ENCODE peak calls at places on chromosome X, in nine cellular contexts. G is ovary; F is fibroblast of mammary gland; U is HepG2; T is breast epithelium; Z is AG04449; D is foreskin fibroblast; K is colonic mucosa; W is CD8-positive, alpha-beta T cell. Q is an unnamed sample.

GRCh38 chrX:96440941-96441340 is 243.7 kb upstream of the DIAPH2 start:
- DNase-seq in K (no peak), G (peak; percentile 37), U (no peak), F (peak; percentile 23), W (no peak), Z (no peak), D (no peak), T (no peak), Q (peak; percentile 65)

GRCh38 chrX:66698273-66699204 is 59.7 kb upstream of the EDA2R start:
- DNase-seq in Z (no peak), W (no peak), G (no peak), U (no peak), K (no peak), F (no peak), T (no peak), D (no peak), Q (no peak)

GRCh38 chrX:22686138-22686541 is 313.6 kb upstream of the DDX53 start:
- DNase-seq in F (peak; percentile 84), G (no peak), U (no peak), W (no peak), D (peak; percentile 67), K (no peak), T (no peak), Z (peak; percentile 37), Q (peak; percentile 95)

GRCh38 chrX:57900961-57901360 is 9.3 kb downstream of the ZXDA start:
- DNase-seq in G (no peak), D (no peak), T (no peak), W (no peak), Z (no peak), K (no peak), U (no peak), F (peak; percentile 21), Q (peak; percentile 59)

GRCh38 chrX:72347366-72347765 is 41.7 kb upstream of the CITED1 start:
- DNase-seq in W (no peak), Z (no peak), K (no peak), D (no peak), U (no peak), T (no peak), F (peak; percentile 46), G (no peak), Q (peak; percentile 21)

GRCh38 chrX:80751456-80751855 is 58.2 kb downstream of the BRWD3 start:
- DNase-seq in G (no peak), K (no peak), D (no peak), W (no peak), U (no peak), T (no peak), Z (peak; percentile 24), F (no peak), Q (no peak)

GRCh38 chrX:69021095-69021494 is 144.2 kb downstream of the PJA1 start:
- DNase-seq in Z (no peak), K (no peak), F (no peak), T (no peak), U (no peak), D (no peak), W (no peak), G (no peak), Q (no peak)

GRCh38 chrX:55135171-55135570 is 46.4 kb downstream of the PAGE2 start:
- DNase-seq in Z (no peak), U (peak; percentile 39), G (peak; percentile 15), D (no peak), F (peak; percentile 31), K (peak; percentile 50), T (peak; percentile 19), W (peak; percentile 24), Q (peak; percentile 49)

GRCh38 chrX:121405826-121406225 is 358.4 kb downstream of the GLUD2 start:
- DNase-seq in U (no peak), F (no peak), G (no peak), K (no peak), Z (no peak), D (no peak), T (no peak), W (no peak), Q (no peak)

GRCh38 chrX:120824021-120824420 is 51.6 kb downstream of the CT47B1 start:
- DNase-seq in G (no peak), Z (no peak), D (no peak), F (no peak), K (no peak), W (no peak), T (no peak), U (no peak), Q (peak; percentile 18)

GRCh38 chrX:11579856-11580595 is 85.7 kb downstream of the ARHGAP6 start:
- DNase-seq in G (no peak), Z (no peak), F (peak; percentile 32), W (no peak), K (no peak), T (no peak), D (no peak), U (no peak), Q (no peak)

GRCh38 chrX:69313622-69314290 is 148.5 kb upstream of the PJA1 start:
- DNase-seq in G (no peak), T (no peak), U (no peak), F (no peak), W (no peak), Z (no peak), D (no peak), K (peak; percentile 10), Q (no peak)

GRCh38 chrX:65679071-65679540 is 11.7 kb downstream of the MSN start:
- DNase-seq in T (no peak), K (no peak), Z (no peak), W (no peak), D (peak; percentile 45), G (no peak), F (peak; percentile 79), U (no peak), Q (no peak)

GRCh38 chrX:136453114-136453513 is 34.6 kb upstream of the BRS3 start:
- DNase-seq in K (no peak), Z (no peak), G (no peak), F (no peak), T (no peak), D (no peak), W (no peak), U (no peak), Q (no peak)
- TF ChIP-seq CTCF in K (no peak), Z (no peak), G (no peak), F (no peak), T (no peak), D (no peak), W (no peak), U (no peak), Q (no peak)

GRCh38 chrX:139831017-139831416 is 101.8 kb downstream of the ATP11C start:
- DNase-seq in D (no peak), G (no peak), F (no peak), T (no peak), W (no peak), Z (no peak), K (no peak), U (no peak), Q (no peak)
- H3K4me3 ChIP-seq in D (no peak overlapping the region), G (no peak overlapping the region), F (no peak overlapping the region), T (no peak overlapping the region), W (no peak overlapping the region), Z (no peak overlapping the region), K (no peak overlapping the region), U (no peak overlapping the region), Q (no peak overlapping the region)

GRCh38 chrX:19332983-19333382 is 10.7 kb upstream of the PDHA1 start:
- DNase-seq in F (peak; percentile 30), T (no peak), G (peak; percentile 22), Z (no peak), K (no peak), U (no peak), D (peak; percentile 23), W (no peak), Q (peak; percentile 39)

DNA sequence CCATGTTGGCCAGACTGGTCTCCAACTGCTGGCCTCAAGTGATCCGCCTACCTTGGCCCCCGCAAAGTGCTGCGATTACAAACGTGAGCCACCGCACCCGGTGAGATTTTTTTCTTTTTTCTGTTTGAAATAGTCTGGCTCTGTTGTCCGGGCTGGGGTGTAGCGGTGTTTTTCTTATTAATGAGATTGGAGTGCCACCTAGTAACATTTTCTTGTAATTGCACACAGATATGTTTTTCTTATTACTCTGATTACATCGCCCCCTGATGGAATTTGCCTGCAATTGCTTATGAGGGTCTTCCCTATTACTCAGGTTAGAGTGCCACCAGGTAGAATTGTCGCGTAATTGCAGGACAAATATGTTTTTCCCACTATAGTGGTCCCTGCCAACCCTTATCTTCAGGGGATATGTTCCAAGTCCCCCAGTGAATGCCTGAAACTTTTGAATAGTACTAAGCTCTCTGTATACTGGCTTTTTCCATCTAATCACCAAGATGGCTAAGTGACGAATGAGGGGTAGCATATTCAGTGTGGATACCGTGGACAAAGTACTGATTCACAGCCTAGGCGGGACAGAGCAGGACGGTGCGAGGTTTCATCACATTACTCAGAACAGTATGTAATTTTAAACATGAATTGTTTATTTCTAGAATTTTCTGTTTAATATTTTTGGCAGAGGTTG is 8.6 kb upstream of the PDHA1 start:
- DNase-seq in T (no peak), K (no peak), W (peak; percentile 21), G (no peak), Z (no peak), F (peak; percentile 50), U (peak; percentile 75), D (no peak), Q (peak; percentile 49)
- TF ChIP-seq CTCF in T (no peak), K (peak; percentile 42), W (no peak), G (no peak), Z (no peak), F (peak; percentile 39), U (peak; percentile 60), D (peak; percentile 9), Q (peak; percentile 27)

DNA sequence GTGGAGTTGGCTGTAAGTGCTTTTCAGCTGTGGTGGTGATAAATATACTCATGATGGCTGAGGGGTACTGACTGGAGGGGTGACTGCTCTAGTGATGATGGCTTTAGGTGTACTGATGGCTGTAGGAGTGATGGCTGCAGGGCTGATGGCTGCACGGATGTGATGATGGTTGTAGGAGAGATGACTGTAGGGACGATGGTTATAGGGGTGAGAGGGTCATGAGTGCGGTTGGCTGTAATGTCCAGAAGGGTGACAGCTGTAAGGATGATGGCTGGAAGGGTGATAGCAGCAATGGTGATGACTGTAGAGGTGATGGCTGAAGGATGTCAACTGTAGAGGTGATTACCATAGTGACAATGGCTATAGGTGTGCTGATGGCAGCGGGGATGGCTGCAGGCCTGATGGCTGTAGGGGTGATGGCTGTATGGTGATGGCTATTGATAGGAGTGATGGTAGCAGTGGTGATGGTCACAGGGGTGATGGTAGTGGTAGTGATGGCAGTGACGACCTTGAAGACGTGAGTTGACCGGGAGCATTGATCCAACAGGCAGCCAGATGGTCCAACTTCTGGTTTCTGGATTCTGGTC is 570 bp upstream of the SASH3 start:
- DNase-seq in U (no peak), G (no peak), K (no peak), T (no peak), D (no peak), Z (no peak), F (no peak), W (no peak), Q (no peak)
- H3K4me3 ChIP-seq in U (no peak overlapping the region), G (no peak overlapping the region), K (no peak overlapping the region), T (no peak overlapping the region), D (no peak overlapping the region), Z (no peak overlapping the region), F (no peak overlapping the region), W (peak overlapping the region; percentile 97), Q (no peak overlapping the region)

GRCh38 chrX:33324099-33324498 is 112.8 kb upstream of the DMD start:
- DNase-seq in T (no peak), F (no peak), K (no peak), G (no peak), U (no peak), D (no peak), W (no peak), Z (no peak), Q (no peak)
- TF ChIP-seq CTCF in T (no peak), F (peak; percentile 23), K (no peak), G (no peak), U (no peak), D (no peak), W (no peak), Z (no peak), Q (peak; percentile 16)